ENCODE peak calls at places on chromosomes 12 and 14, in seven cellular contexts. H, D, P, X, L, B and V are unnamed samples.

GRCh38 chr12:82682326-82682725 is 4.4 kb upstream of the TMTC2 start:
- DNase-seq in H (no peak), D (peak), L (no peak), X (no peak), B (no peak), P (no peak), V (no peak)

GRCh38 chr12:124758266-124759200 is 105.1 kb downstream of the SCARB1 start:
- DNase-seq in D (no peak), P (peak), L (no peak), B (no peak), H (no peak), X (no peak), V (peak)

GRCh38 chr14:104550340-104550848 is 29.2 kb upstream of the C14orf180 start:
- DNase-seq in X (no peak), P (no peak), L (no peak), H (no peak), D (no peak), B (no peak), V (no peak)

GRCh38 chr12:107490000-107490399 is 195.6 kb upstream of the PWP1 start:
- DNase-seq in B (no peak), P (no peak), X (no peak), D (no peak), L (no peak), H (no peak), V (no peak)

GRCh38 chr12:43210437-43211197 is 341.4 kb downstream of the ADAMTS20 start:
- DNase-seq in D (no peak), B (no peak), X (peak), H (peak), L (no peak), P (no peak), V (no peak)

GRCh38 chr12:4849024-4849594 is 60.6 kb upstream of the KCNA1 start:
- DNase-seq in B (no peak), P (no peak), D (peak), H (peak), X (no peak), L (peak), V (peak)

GRCh38 chr14:40417777-40418401 is 985.7 kb upstream of the FBXO33 start:
- DNase-seq in D (peak), L (peak), B (peak), X (no peak), H (peak), P (peak), V (no peak)

GRCh38 chr14:58401587-58401986 is 5.9 kb downstream of the TOMM20L start:
- DNase-seq in B (no peak), L (no peak), H (peak), X (no peak), P (no peak), D (peak), V (no peak)

GRCh38 chr12:117025481-117026151 is 73.6 kb downstream of the TESC start:
- DNase-seq in B (peak), X (peak), P (peak), D (peak), L (peak), H (peak), V (peak)

GRCh38 chr12:76688001-76688400 is 75.9 kb upstream of the ZDHHC17 start:
- DNase-seq in B (no peak), D (no peak), X (no peak), H (peak), L (no peak), P (no peak), V (no peak)

GRCh38 chr14:23160924-23161522 is 22.4 kb downstream of the SLC7A8 start:
- DNase-seq in L (peak), B (peak), X (peak), D (peak), H (peak), P (no peak), V (no peak)

GRCh38 chr14:51080622-51081021 is 14.3 kb downstream of the TRIM9 start:
- DNase-seq in P (no peak), H (no peak), L (no peak), X (no peak), B (no peak), D (no peak), V (no peak)

GRCh38 chr14:61749867-61750266 is 12.4 kb upstream of the SNAPC1 start:
- DNase-seq in B (no peak), P (no peak), H (no peak), L (peak), X (no peak), D (peak), V (peak)

GRCh38 chr14:23071244-23071974 is 14.1 kb upstream of the CDH24 start:
- DNase-seq in X (peak), P (no peak), B (no peak), H (peak), D (peak), L (peak), V (no peak)

GRCh38 chr12:120290541-120291312 is 976 bp downstream of the RNU4-2 start:
- DNase-seq in P (no peak), L (peak), D (peak), B (no peak), H (no peak), X (no peak), V (no peak)

GRCh38 chr12:113208041-113208934 is 13.0 kb upstream of the TPCN1 start:
- DNase-seq in L (no peak), B (no peak), X (peak), D (no peak), H (peak), P (no peak), V (no peak)

GRCh38 chr12:89453579-89453978 is 71.0 kb downstream of the GALNT4 start:
- DNase-seq in L (peak), B (no peak), D (peak), X (peak), P (no peak), H (peak), V (no peak)

GRCh38 chr12:102824218-102824835 is 92.7 kb downstream of the PAH start:
- DNase-seq in P (no peak), D (peak), H (peak), X (peak), B (no peak), L (peak), V (no peak)

GRCh38 chr12:46402861-46403731 is 30.5 kb upstream of the SLC38A2 start:
- DNase-seq in L (no peak), D (no peak), H (peak), P (no peak), B (no peak), X (no peak), V (no peak)

GRCh38 chr12:80044694-80045046 is 54.7 kb upstream of the OTOGL start:
- DNase-seq in H (peak), D (no peak), X (peak), L (no peak), P (no peak), B (no peak), V (no peak)

GRCh38 chr12:3601466-3602150 is 110.6 kb downstream of the PRMT8 start:
- DNase-seq in B (no peak), X (no peak), H (no peak), P (no peak), L (no peak), D (no peak), V (no peak)

GRCh38 chr12:94761559-94761958 is 111.2 kb upstream of the TMCC3 start:
- DNase-seq in P (no peak), L (no peak), D (peak), X (peak), H (peak), B (no peak), V (no peak)

GRCh38 chr14:100268591-100269207 is 29.8 kb downstream of the YY1 start:
- DNase-seq in B (no peak), X (peak), H (no peak), D (no peak), P (no peak), L (no peak), V (no peak)

GRCh38 chr12:46395308-46395707 is 22.7 kb upstream of the SLC38A2 start:
- DNase-seq in L (no peak), B (no peak), H (no peak), D (no peak), X (no peak), P (no peak), V (no peak)

GRCh38 chr12:56678852-56679251 is 9.2 kb downstream of the PTGES3 start:
- DNase-seq in D (no peak), X (no peak), H (no peak), P (no peak), B (no peak), L (no peak), V (no peak)

GRCh38 chr12:116525418-116526001 is 33.7 kb upstream of the MAP1LC3B2 start:
- DNase-seq in X (peak), H (peak), P (no peak), D (peak), L (peak), B (no peak), V (no peak)

GRCh38 chr14:97442363-97442762 is 645.2 kb downstream of the VRK1 start:
- DNase-seq in D (no peak), X (no peak), H (no peak), L (no peak), P (no peak), B (no peak), V (no peak)

GRCh38 chr12:91774471-91774921 is 371.1 kb downstream of the BTG1 start:
- DNase-seq in B (no peak), P (no peak), H (peak), L (peak), X (peak), D (peak), V (no peak)

GRCh38 chr12:71786840-71787239 is 32.2 kb downstream of the RAB21 start:
- DNase-seq in X (no peak), D (no peak), B (no peak), L (no peak), P (no peak), H (no peak), V (no peak)

GRCh38 chr14:80621701-80622100 is 319.8 kb downstream of the CEP128 start:
- DNase-seq in L (no peak), X (no peak), H (peak), B (no peak), D (peak), P (no peak), V (no peak)

GRCh38 chr14:74552623-74553022 is 59.1 kb downstream of the ISCA2 start:
- DNase-seq in X (no peak), D (no peak), L (no peak), H (peak), B (no peak), P (no peak), V (no peak)

GRCh38 chr12:50061946-50062725 is 4.7 kb downstream of the ASIC1 start:
- DNase-seq in D (no peak), P (no peak), L (no peak), B (no peak), H (no peak), X (no peak), V (no peak)

GRCh38 chr12:13436696-13437391 is 240.3 kb downstream of the EMP1 start:
- DNase-seq in L (peak), D (peak), B (no peak), H (peak), P (no peak), X (peak), V (no peak)

GRCh38 chr12:34402228-34402898 is 380.1 kb downstream of the ALG10 start:
- DNase-seq in H (no peak), P (no peak), B (no peak), D (no peak), L (peak), X (no peak), V (no peak)

GRCh38 chr14:104680056-104680805 is 9.2 kb upstream of the INF2 start:
- DNase-seq in B (no peak), H (peak), L (peak), P (no peak), X (peak), D (peak), V (no peak)